ENCODE peak calls at places on chromosomes 4 and X, in six cellular contexts. D is HCT116, V is K562, T is H1, P is HepG2, K is GM12878. W is an unnamed sample.

GRCh38 chr4:41428205-41428940 is 109.6 kb upstream of the LIMCH1 start:
- DNase-seq in K (no peak), V (no peak), T (no peak), D (no peak), P (no peak), W (no peak)

GRCh38 chr4:183328832-183329231 is 6.6 kb upstream of the CLDN24 start:
- DNase-seq in V (no peak), K (no peak), D (no peak), T (no peak), P (peak), W (no peak)

GRCh38 chr4:128286474-128287158 is 997 bp downstream of the PGRMC2 start:
- DNase-seq in T (no peak), D (peak), P (peak), K (no peak), V (peak), W (no peak)

GRCh38 chr4:21952549-21952948 is 4.0 kb upstream of the KCNIP4 start:
- DNase-seq in V (no peak), D (no peak), T (no peak), P (no peak), K (peak), W (no peak)

GRCh38 chr4:75953509-75953908 is 12.7 kb upstream of the NAAA start:
- DNase-seq in P (no peak), T (no peak), D (no peak), K (no peak), V (no peak), W (no peak)

GRCh38 chr4:6855692-6856297 is 53.8 kb upstream of the TBC1D14 start:
- DNase-seq in K (peak), D (no peak), T (no peak), V (no peak), P (peak), W (no peak)

GRCh38 chr4:145176641-145177432 is 3.6 kb downstream of the OTUD4 start:
- DNase-seq in P (no peak), V (no peak), D (no peak), K (no peak), T (no peak), W (no peak)

GRCh38 chr4:45358573-45359506 is 632.5 kb upstream of the GNPDA2 start:
- DNase-seq in P (no peak), D (no peak), V (no peak), T (peak), K (no peak), W (peak)

GRCh38 chrX:119997570-119997969 is 54.0 kb upstream of the NKAP start:
- DNase-seq in V (no peak), T (no peak), D (no peak), K (no peak), P (no peak), W (no peak)

GRCh38 chr4:92636038-92636825 is 332.5 kb downstream of the GRID2 start:
- DNase-seq in P (no peak), K (no peak), V (no peak), T (no peak), D (no peak), W (no peak)

GRCh38 chr4:152462715-152463114 is 73.2 kb downstream of the FBXW7 start:
- DNase-seq in T (no peak), K (no peak), D (no peak), V (no peak), P (no peak), W (no peak)

GRCh38 chr4:106541253-106541652 is 172.7 kb upstream of the GIMD1 start:
- DNase-seq in T (no peak), D (no peak), V (no peak), K (no peak), P (no peak), W (no peak)

GRCh38 chr4:112296949-112297483 is at the start of gene ALPK1:
- DNase-seq in D (peak), K (no peak), P (peak), V (no peak), T (no peak), W (no peak)

GRCh38 chr4:103403619-103404018 is 205.5 kb upstream of the CENPE start:
- DNase-seq in D (no peak), T (no peak), V (no peak), P (no peak), K (no peak), W (no peak)

GRCh38 chr4:185965456-185966384 is 103.2 kb upstream of the TLR3 start:
- DNase-seq in D (no peak), V (no peak), K (peak), T (no peak), P (no peak), W (no peak)

GRCh38 chr4:3640587-3640962 is 108.4 kb upstream of the LRPAP1 start:
- DNase-seq in P (no peak), T (no peak), D (no peak), V (peak), K (no peak), W (no peak)

GRCh38 chrX:46326161-46326560 is 219.1 kb downstream of the ZNF674 start:
- DNase-seq in P (no peak), V (no peak), T (no peak), K (no peak), D (no peak), W (no peak)

GRCh38 chrX:46770006-46770816 is 11.3 kb upstream of the SLC9A7 start:
- DNase-seq in P (no peak), T (no peak), V (no peak), K (no peak), D (no peak), W (no peak)

GRCh38 chr4:5804656-5805055 is 88.2 kb downstream of the CRMP1 start:
- DNase-seq in V (peak), T (no peak), K (no peak), D (no peak), P (no peak), W (no peak)

GRCh38 chr4:83923341-83923740 is 387.4 kb downstream of the GPAT3 start:
- DNase-seq in P (no peak), V (no peak), D (no peak), K (no peak), T (no peak), W (no peak)

GRCh38 chr4:83922419-83922818 is 386.5 kb downstream of the GPAT3 start:
- DNase-seq in D (no peak), K (no peak), T (peak), P (no peak), V (no peak), W (peak)

GRCh38 chr4:83921124-83921523 is 385.2 kb downstream of the GPAT3 start:
- DNase-seq in K (no peak), T (no peak), D (no peak), P (no peak), V (no peak), W (no peak)

DNA sequence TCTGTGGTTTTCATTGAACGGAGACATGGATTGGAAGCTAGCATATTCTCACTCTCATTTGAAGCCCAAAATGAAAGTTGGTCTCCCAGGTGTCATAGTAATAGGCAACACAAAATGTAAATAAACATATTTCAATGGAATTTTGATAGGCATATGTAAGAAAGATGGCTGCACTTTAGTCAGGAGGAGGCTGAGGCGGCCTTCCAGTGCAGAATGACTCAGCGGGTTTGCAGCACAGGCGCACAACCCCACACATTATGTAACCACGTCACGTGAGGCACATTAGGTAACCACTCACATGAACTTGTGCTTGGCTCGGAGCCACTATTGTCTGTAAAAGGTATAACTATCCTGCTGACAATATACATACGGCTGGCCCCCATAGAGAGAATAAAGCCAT is 381.7 kb downstream of the GPAT3 start:
- DNase-seq in V (peak), P (peak), D (no peak), K (no peak), T (no peak), W (no peak)
- TF ChIP-seq ZNF274 in V (no peak), P (no peak), D (no peak), K (no peak), T (no peak), W (no peak)

GRCh38 chr4:184385705-184386141 is 88.6 kb downstream of the IRF2 start:
- DNase-seq in K (no peak), P (peak), T (no peak), V (no peak), D (no peak), W (no peak)

GRCh38 chr4:184384810-184385557 is 89.4 kb downstream of the IRF2 start:
- DNase-seq in T (no peak), K (no peak), P (no peak), D (no peak), V (no peak), W (no peak)

GRCh38 chr4:184383497-184384055 is 90.8 kb downstream of the IRF2 start:
- DNase-seq in P (peak), K (no peak), V (no peak), D (peak), T (no peak), W (no peak)

GRCh38 chr4:184382189-184382846 is 92.0 kb downstream of the IRF2 start:
- DNase-seq in K (peak), V (no peak), P (peak), T (no peak), D (no peak), W (no peak)

GRCh38 chr4:184384056-184384809 is 90.1 kb downstream of the IRF2 start:
- DNase-seq in V (no peak), D (no peak), K (peak), P (peak), T (no peak), W (no peak)
- TF ChIP-seq ZNF274 in V (no peak), D (no peak), K (no peak), P (peak), T (no peak), W (no peak)

GRCh38 chrX:71298119-71298518 is 3.4 kb upstream of the ITGB1BP2 start:
- DNase-seq in P (no peak), K (no peak), D (no peak), T (no peak), V (no peak), W (no peak)

GRCh38 chrX:71304561-71304960 is 3.0 kb downstream of the ITGB1BP2 start:
- DNase-seq in V (no peak), D (no peak), K (no peak), P (no peak), T (no peak), W (no peak)

GRCh38 chrX:71302461-71303213 is 1.1 kb downstream of the ITGB1BP2 start:
- DNase-seq in V (no peak), K (no peak), D (no peak), P (no peak), T (no peak), W (no peak)

GRCh38 chrX:71296806-71297205 is 4.7 kb upstream of the ITGB1BP2 start:
- DNase-seq in D (no peak), K (no peak), T (no peak), V (no peak), P (no peak), W (no peak)

DNA sequence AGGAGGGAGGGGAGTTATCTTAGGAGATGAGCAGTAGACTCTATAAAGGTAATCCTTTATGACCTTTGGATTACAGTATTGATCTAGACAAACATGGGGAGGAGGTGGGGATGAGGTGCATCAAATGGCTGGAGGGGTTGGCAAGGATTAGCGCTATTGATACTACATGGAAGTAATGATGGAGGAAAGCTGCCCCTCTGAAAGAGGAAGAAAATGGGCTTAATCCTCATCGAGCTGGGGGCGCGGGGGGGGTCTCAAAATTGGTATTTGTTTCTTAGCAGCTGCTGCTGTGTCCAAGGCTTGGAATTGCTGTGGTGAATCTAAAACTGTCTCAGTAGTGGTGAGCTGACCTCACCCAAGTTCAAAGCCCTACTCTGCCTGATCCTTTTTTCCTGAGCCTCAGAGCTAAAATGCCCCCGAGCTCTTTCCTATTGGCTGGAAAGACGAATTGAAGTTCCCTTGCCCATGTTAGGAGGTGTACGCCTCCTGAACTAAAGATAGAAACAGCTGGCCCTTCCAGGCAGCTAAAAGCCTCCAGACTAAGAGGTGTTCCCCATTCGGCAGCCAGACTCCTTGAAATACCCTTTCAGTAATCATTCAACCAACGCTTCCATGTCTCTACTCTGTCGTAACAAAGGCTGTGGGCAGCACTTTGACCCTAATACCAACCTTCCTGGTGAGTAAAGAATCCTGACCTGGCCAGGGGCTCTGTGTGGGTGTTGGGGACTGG is at the start of gene ITGB1BP2:
- DNase-seq in K (no peak), P (peak), V (peak), T (no peak), D (no peak), W (peak)
- TF ChIP-seq ZNF274 in K (no peak), P (no peak), V (no peak), T (no peak), D (no peak), W (no peak)

DNA sequence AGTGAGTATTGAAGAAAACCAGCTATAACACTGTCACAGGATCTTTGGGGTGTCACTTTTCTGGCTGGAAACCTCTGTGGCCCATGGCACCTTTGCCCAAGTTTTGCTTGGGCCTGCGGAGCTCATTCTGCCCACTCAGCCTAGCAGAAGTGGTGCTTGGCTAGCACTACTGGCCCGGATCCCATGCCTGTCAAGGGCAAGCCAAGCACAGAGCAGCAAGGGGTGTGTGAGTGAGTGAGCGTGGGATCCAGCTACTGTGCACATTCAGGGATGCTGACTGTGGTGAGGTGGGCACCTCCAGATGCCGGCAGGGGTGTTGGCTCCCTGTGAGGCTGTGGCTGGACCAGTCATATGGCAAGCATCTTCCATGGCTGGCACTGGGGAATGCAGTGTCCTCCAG is 55.4 kb upstream of the RASGEF1B start:
- DNase-seq in V (no peak), P (no peak), K (no peak), D (no peak), T (no peak), W (no peak)
- TF ChIP-seq ZNF274 in V (no peak), P (no peak), K (no peak), D (no peak), T (no peak), W (no peak)

GRCh38 chr4:136725286-136726081 is 806.8 kb downstream of the PCDH18 start:
- DNase-seq in P (no peak), V (no peak), K (no peak), D (no peak), T (no peak), W (no peak)

DNA sequence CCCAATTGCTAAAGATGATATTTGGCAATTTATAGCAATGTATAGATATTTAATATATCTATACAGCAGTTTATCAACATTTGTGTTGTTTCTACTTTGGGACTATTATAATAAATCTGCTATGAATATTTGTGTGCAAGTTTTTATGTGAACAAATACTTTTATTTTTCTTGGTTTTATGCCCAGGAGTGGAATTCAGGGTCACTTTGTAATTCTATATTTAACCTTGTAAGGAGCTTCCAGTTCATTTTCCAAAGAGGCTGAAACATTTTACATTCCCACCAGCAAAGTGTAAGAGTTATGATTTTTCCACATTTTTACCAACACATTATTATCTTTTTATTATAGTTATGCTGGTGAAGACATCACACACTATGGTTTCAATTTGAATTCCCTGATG is 801.3 kb downstream of the PCDH18 start:
- DNase-seq in P (no peak), K (no peak), D (no peak), T (no peak), V (no peak), W (no peak)
- TF ChIP-seq ZNF274 in P (no peak), K (no peak), D (no peak), T (no peak), V (no peak), W (no peak)

GRCh38 chr4:52958232-52958631 is 96.1 kb downstream of the RASL11B start:
- DNase-seq in T (no peak), V (no peak), P (no peak), D (no peak), K (no peak), W (no peak)

GRCh38 chr4:52961666-52962412 is 99.7 kb downstream of the RASL11B start:
- DNase-seq in T (no peak), V (no peak), K (no peak), D (no peak), P (no peak), W (no peak)

GRCh38 chr4:52957791-52958190 is 95.7 kb downstream of the RASL11B start:
- DNase-seq in P (no peak), K (no peak), D (no peak), T (no peak), V (no peak), W (no peak)

GRCh38 chr4:52957220-52957686 is 95.1 kb downstream of the RASL11B start:
- DNase-seq in P (no peak), V (no peak), D (no peak), K (no peak), T (no peak), W (no peak)

GRCh38 chr4:52959545-52959944 is 97.4 kb downstream of the RASL11B start:
- DNase-seq in V (no peak), T (no peak), D (no peak), K (no peak), P (no peak), W (no peak)
- TF ChIP-seq ZNF274 in V (no peak), T (no peak), D (no peak), K (no peak), P (no peak), W (no peak)

GRCh38 chrX:86504297-86504696 is 356.0 kb downstream of the DACH2 start:
- DNase-seq in D (no peak), T (no peak), K (no peak), P (no peak), V (no peak), W (no peak)
- TF ChIP-seq ZNF274 in D (no peak), T (no peak), K (no peak), P (no peak), V (no peak), W (no peak)

W was measured in NT2/D1.